ENCODE peak calls at places on chromosomes 16 and 17, in eight cellular contexts. A, O, W, I, K, G, R and F are unnamed samples.

GRCh38 chr17:20083460-20083859 is 74.3 kb downstream of the SPECC1 start:
- DNase-seq in R (peak), I (no peak), A (no peak), K (no peak), O (no peak), G (no peak), W (no peak), F (peak)

GRCh38 chr16:31700530-31701388 is 172.8 kb upstream of the ZNF267 start:
- DNase-seq in I (no peak), G (peak), A (no peak), R (no peak), W (no peak), K (no peak), O (peak), F (peak)

GRCh38 chr17:18182978-18183333 is 672 bp upstream of the ALKBH5 start:
- DNase-seq in K (peak), G (peak), R (peak), A (no peak), O (no peak), W (peak), I (peak), F (peak)

GRCh38 chr16:1775006-1775845 is 2.3 kb upstream of the MRPS34 start:
- DNase-seq in W (no peak), A (no peak), I (no peak), R (no peak), K (no peak), O (no peak), G (no peak), F (no peak)

GRCh38 chr16:80707686-80708085 is 96.7 kb downstream of the CDYL2 start:
- DNase-seq in R (no peak), G (no peak), I (no peak), A (no peak), O (no peak), W (no peak), K (no peak), F (no peak)

GRCh38 chr17:41589301-41589700 is 2.6 kb upstream of the KRT14 start:
- DNase-seq in W (no peak), K (no peak), A (no peak), I (no peak), R (no peak), O (no peak), G (no peak), F (no peak)

GRCh38 chr17:51434434-51435170 is 174.3 kb downstream of the UTP18 start:
- DNase-seq in G (no peak), A (no peak), K (no peak), I (no peak), R (no peak), O (no peak), W (no peak), F (peak)

GRCh38 chr16:19113577-19114358 is at the start of gene ITPRIPL2:
- DNase-seq in O (no peak), G (no peak), W (peak), K (peak), R (no peak), I (peak), A (peak), F (peak)

GRCh38 chr16:79247386-79247785 is 353.2 kb downstream of the MAF start:
- DNase-seq in K (no peak), R (no peak), G (no peak), I (no peak), A (no peak), O (no peak), W (no peak), F (no peak)

GRCh38 chr17:63697341-63698286 is 2.3 kb downstream of the LIMD2 start:
- DNase-seq in K (no peak), O (no peak), I (no peak), G (peak), R (no peak), W (no peak), A (no peak), F (peak)

GRCh38 chr16:46629331-46629843 is 8.2 kb upstream of the SHCBP1 start:
- DNase-seq in W (no peak), A (no peak), K (peak), O (no peak), I (no peak), G (no peak), R (no peak), F (peak)

GRCh38 chr17:55641559-55642160 is 81.0 kb downstream of the TMEM100 start:
- DNase-seq in O (peak), A (no peak), R (peak), K (peak), G (peak), W (peak), I (no peak), F (peak)

GRCh38 chr16:86877108-86877507 is 298.8 kb downstream of the FOXL1 start:
- DNase-seq in I (no peak), A (no peak), K (no peak), G (no peak), O (no peak), R (no peak), W (no peak), F (no peak)

GRCh38 chr17:72735089-72735488 is 357.4 kb downstream of the SLC39A11 start:
- DNase-seq in W (no peak), G (no peak), I (no peak), A (no peak), O (no peak), K (no peak), R (no peak), F (no peak)

GRCh38 chr17:80476877-80477646 is 655 bp upstream of the NPTX1 start:
- DNase-seq in R (no peak), G (no peak), O (no peak), W (no peak), A (no peak), I (no peak), K (no peak), F (no peak)

DNA sequence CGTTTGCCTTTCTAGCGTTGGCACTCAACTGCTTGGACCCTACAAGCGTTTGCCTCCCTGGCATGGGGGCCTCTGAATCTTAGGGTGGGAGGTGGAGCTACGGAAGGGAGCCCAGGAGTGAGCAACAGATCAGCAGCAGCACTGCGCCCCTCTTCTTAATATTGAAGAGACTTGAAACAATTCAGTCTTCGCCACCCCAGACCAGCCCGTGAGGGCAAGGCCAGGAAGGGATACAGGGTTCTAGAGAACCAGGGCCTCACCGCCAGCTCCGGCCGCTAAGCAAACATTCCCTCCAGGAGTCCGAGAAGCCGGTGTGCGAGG is 1.5 kb upstream of the GPRC5C start:
- DNase-seq in K (no peak), I (no peak), G (no peak), O (no peak), A (no peak), R (no peak), W (no peak), F (no peak)
- H3K4me3 ChIP-seq in K (peak), I (peak), G (no peak), O (no peak), A (no peak), R (no peak), W (peak), F (peak)

GRCh38 chr17:77323413-77324171 is 182.8 kb downstream of the SEC14L1 start:
- DNase-seq in R (no peak), I (peak), G (no peak), O (no peak), K (no peak), W (no peak), A (no peak), F (no peak)
- H3K4me3 ChIP-seq in R (peak), I (peak), G (no peak), O (peak), K (peak), W (peak), A (peak), F (no peak)

GRCh38 chr16:12582696-12583095 is 221.0 kb downstream of the CPPED1 start:
- DNase-seq in A (no peak), O (no peak), R (no peak), G (no peak), K (no peak), W (no peak), I (peak), F (no peak)
- H3K4me3 ChIP-seq in A (no peak), O (no peak), R (no peak), G (no peak), K (no peak), W (no peak), I (no peak), F (no peak)

GRCh38 chr17:3751836-3752235 is 28.1 kb downstream of the HASPIN start:
- DNase-seq in R (no peak), O (no peak), W (no peak), A (no peak), K (no peak), I (no peak), G (no peak), F (no peak)

GRCh38 chr17:3754458-3755334 is 31.0 kb downstream of the HASPIN start:
- DNase-seq in G (peak), W (no peak), O (no peak), K (no peak), I (no peak), A (no peak), R (no peak), F (peak)

GRCh38 chr17:3754066-3754457 is 30.4 kb downstream of the HASPIN start:
- DNase-seq in O (no peak), R (no peak), K (no peak), G (no peak), A (no peak), W (no peak), I (no peak), F (no peak)

GRCh38 chr17:3759597-3760216 is 36.0 kb downstream of the HASPIN start:
- DNase-seq in G (no peak), O (no peak), I (no peak), R (no peak), K (no peak), A (no peak), W (no peak), F (no peak)

GRCh38 chr17:3755335-3756030 is 31.8 kb downstream of the HASPIN start:
- DNase-seq in A (no peak), I (no peak), W (no peak), R (no peak), G (no peak), K (no peak), O (no peak), F (peak)
- H3K4me3 ChIP-seq in A (no peak), I (peak), W (no peak), R (no peak), G (peak), K (no peak), O (peak), F (peak)